ENCODE peak calls at places on chromosomes 16 and 17, in eight cellular contexts. V, R, N, T, D, S, I and L are unnamed samples.

GRCh38 chr16:31274831-31275816 is 15.3 kb downstream of the ITGAM start:
- DNase-seq in S (peak), D (no peak), T (no peak), R (no peak), N (no peak), I (no peak), V (no peak), L (peak)

GRCh38 chr16:12170103-12171025 is 193.8 kb downstream of the SNX29 start:
- DNase-seq in S (no peak), R (no peak), I (no peak), V (no peak), D (no peak), T (peak), N (no peak), L (no peak)

GRCh38 chr17:76968707-76969597 is 100.7 kb downstream of the MGAT5B start:
- DNase-seq in R (no peak), S (no peak), D (peak), I (peak), V (peak), T (peak), N (no peak), L (no peak)

GRCh38 chr17:20074489-20074888 is 65.3 kb downstream of the SPECC1 start:
- DNase-seq in S (no peak), D (no peak), V (no peak), T (no peak), N (no peak), R (no peak), I (no peak), L (no peak)

GRCh38 chr17:81457396-81457795 is 55.2 kb downstream of the ACTG1 start:
- DNase-seq in T (no peak), S (no peak), V (no peak), R (no peak), I (no peak), N (no peak), D (no peak), L (no peak)

GRCh38 chr16:23905027-23905426 is 69.2 kb downstream of the PRKCB start:
- DNase-seq in S (peak), N (peak), R (no peak), V (peak), D (peak), T (peak), I (peak), L (peak)

GRCh38 chr17:78485416-78486168 is 91.6 kb downstream of the DNAH17 start:
- DNase-seq in R (no peak), S (no peak), I (no peak), D (no peak), N (no peak), T (no peak), V (no peak), L (no peak)

GRCh38 chr16:19765860-19766553 is 47.9 kb downstream of the IQCK start:
- DNase-seq in N (no peak), R (peak), D (no peak), T (peak), I (no peak), V (no peak), S (no peak), L (no peak)

GRCh38 chr17:72498671-72499210 is 377.9 kb downstream of the SOX9 start:
- DNase-seq in D (no peak), R (no peak), I (peak), S (no peak), V (no peak), N (no peak), T (no peak), L (no peak)

GRCh38 chr17:77801545-77802332 is 156.8 kb upstream of the TNRC6C start:
- DNase-seq in V (no peak), N (no peak), S (no peak), I (no peak), D (no peak), R (no peak), T (no peak), L (no peak)

GRCh38 chr17:6269474-6269873 is 165.4 kb downstream of the AIPL1 start:
- DNase-seq in D (peak), R (no peak), I (peak), V (peak), N (no peak), T (peak), S (no peak), L (no peak)

GRCh38 chr17:17935321-17936271 is 36.6 kb downstream of the TOM1L2 start:
- DNase-seq in S (no peak), D (peak), T (peak), V (no peak), I (peak), R (no peak), N (peak), L (no peak)

GRCh38 chr17:80319262-80319998 is 58.8 kb downstream of the RNF213 start:
- DNase-seq in N (no peak), S (no peak), T (no peak), V (no peak), D (no peak), I (no peak), R (no peak), L (no peak)

GRCh38 chr17:30344283-30345088 is 10.6 kb upstream of the TMIGD1 start:
- DNase-seq in N (peak), R (no peak), I (peak), S (no peak), D (peak), T (peak), V (peak), L (no peak)

GRCh38 chr17:30237296-30238002 is 2.0 kb upstream of the SLC6A4 start:
- DNase-seq in R (no peak), D (no peak), N (no peak), V (no peak), S (no peak), T (no peak), I (no peak), L (no peak)

GRCh38 chr17:10105513-10106001 is 92.8 kb downstream of the GAS7 start:
- DNase-seq in N (peak), T (peak), V (peak), R (no peak), I (no peak), D (peak), S (peak), L (no peak)

GRCh38 chr16:47905771-47906170 is 250.0 kb downstream of the ABCC12 start:
- DNase-seq in D (peak), N (no peak), I (peak), R (no peak), S (peak), V (no peak), T (no peak), L (no peak)

GRCh38 chr17:69567130-69567529 is 152.6 kb downstream of the MAP2K6 start:
- DNase-seq in R (no peak), N (no peak), V (peak), I (peak), T (no peak), D (peak), S (no peak), L (no peak)

DNA sequence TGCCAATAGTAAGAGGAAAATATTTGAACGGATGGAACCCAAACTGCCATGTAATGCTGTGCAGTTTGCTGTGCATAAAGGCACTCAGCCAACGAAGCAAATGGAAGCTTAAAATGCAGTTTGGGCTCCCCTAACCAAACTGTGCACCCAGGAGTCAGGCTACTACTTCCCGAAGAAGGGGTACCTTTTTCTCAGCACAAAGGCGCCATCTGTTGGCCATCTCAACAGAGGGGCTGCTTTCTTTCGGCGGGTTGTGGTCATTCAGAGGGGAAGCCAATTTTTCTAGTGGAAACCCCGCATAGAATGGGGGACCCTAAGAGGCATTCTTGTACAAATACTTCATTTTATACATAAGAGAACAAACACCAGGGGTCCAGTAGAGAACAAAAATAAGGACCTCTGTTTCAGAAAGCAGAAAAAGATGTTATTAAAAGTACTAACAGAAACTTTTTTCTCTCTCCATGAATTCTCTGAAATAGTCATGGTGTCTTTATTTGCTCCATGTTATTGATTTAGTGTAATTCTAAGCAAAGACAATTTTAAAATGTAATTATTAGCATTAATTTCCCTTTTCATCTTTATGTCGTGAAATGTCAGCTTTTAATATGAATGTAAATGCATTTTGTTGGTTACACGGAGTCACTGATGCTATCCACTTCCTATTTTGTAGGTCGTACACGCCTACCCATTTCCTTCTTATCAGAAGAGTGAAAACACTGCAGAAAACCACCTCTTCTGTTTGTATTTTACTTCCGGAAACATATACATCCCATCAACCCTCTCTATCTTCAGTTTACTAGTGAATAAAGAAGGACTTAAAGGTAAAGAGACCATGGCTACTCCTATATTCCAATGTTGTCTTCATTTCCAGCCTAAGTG is 453.3 kb downstream of the KCNJ2 start:
- DNase-seq in R (no peak), T (peak), D (peak), S (no peak), I (peak), V (peak), N (no peak), L (no peak)
- TF ChIP-seq CTCF in R (no peak), T (peak), D (peak), S (peak), I (peak), V (peak), N (peak), L (peak)

GRCh38 chr16:73323880-73324279 is 276.0 kb upstream of the ZFHX3 start:
- DNase-seq in N (no peak), D (no peak), T (no peak), R (no peak), S (no peak), V (no peak), I (no peak), L (no peak)

GRCh38 chr16:73326770-73327470 is 279.0 kb upstream of the ZFHX3 start:
- DNase-seq in V (no peak), I (no peak), D (no peak), R (no peak), S (no peak), N (no peak), T (peak), L (no peak)

GRCh38 chr16:73326221-73326620 is 278.3 kb upstream of the ZFHX3 start:
- DNase-seq in D (no peak), T (no peak), V (no peak), R (no peak), S (no peak), N (no peak), I (no peak), L (no peak)

DNA sequence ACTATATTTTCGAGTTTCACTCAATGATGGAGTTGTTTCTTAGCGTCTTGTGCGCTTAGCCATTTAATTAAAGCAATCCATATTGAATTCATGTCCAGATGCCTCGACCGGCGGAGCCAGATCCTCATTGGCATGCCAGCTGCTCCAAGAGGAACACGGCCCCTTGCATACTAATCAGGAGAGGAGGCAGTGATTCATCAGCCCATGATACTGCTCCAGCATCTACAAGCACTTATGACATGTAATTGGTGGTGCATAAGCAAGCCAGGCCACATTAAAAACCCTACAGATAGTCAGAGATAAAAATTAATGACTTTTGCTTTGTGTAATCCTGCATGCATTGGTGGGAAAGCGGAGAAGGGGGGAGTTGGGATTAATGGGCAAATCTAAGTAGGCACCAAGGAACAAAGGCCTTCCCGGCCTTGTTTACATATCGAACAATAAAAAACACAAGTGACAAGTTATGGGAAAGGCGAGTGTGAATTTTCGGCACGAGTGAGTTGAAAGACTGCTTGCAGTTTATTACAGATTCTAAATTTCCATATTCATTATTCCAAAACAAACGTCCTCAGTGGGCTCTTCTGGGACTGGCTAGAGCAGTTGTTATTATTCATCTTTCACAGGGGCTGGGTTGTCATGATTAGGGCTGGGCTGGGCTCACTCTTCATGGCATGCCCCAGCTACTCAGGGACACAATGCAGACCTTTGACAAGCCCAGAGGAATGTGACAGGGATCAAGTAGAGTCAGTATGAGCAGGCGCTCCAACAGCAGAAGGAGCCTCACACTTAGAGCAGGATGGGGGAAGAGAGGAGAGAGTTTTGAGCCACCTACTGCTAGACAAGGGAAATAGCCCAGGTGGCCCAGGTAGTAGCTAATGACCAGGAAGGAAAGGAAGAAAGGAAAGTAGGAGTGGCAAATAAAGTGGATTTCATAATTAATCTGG is 281.7 kb upstream of the ZFHX3 start:
- DNase-seq in R (no peak), V (peak), S (no peak), N (no peak), T (no peak), I (no peak), D (no peak), L (no peak)
- TF ChIP-seq CTCF in R (no peak), V (no peak), S (no peak), N (no peak), T (no peak), I (no peak), D (no peak), L (no peak)

DNA sequence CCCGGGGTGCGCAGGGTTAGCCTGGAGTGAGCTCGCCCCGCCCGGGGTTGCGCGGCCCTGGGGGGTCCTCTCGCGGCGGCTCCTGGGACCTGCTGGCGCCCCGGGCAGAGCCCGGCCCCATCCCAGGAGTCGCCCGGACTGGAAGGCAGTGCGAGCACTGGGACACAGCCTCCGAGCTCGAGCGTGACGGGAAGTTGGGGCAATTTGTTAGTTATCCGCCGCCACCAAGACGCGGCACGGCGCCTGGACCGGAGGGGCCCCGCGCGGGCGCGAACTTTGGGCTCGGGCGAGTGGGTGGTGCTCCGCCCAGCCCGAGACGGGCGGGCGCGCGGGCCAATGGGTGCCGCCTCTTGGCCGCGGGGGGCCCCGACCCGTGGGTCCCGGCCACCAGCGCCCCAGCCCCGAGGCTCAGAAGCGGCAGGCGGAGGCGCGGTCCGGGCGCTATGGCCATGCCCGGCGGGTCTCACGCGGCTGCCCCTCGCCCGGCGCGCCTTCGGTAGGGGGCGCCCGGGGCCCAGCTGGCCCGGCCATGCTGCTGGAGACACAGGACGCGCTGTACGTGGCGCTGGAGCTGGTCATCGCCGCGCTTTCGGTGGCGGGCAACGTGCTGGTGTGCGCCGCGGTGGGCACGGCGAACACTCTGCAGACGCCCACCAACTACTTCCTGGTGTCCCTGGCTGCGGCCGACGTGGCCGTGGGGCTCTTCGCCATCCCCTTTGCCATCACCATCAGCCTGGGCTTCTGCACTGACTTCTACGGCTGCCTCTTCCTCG is at the start of gene ADORA2B:
- DNase-seq in I (peak), V (peak), D (peak), N (no peak), R (no peak), T (peak), S (no peak), L (peak)
- TF ChIP-seq CTCF in I (peak), V (peak), D (peak), N (peak), R (peak), T (peak), S (peak), L (peak)

GRCh38 chr16:4755687-4756086 is 11.3 kb downstream of the ZNF500 start:
- DNase-seq in I (no peak), R (no peak), D (no peak), T (no peak), V (no peak), S (no peak), N (no peak), L (no peak)

GRCh38 chr16:4762205-4762604 is 4.8 kb downstream of the ZNF500 start:
- DNase-seq in R (no peak), T (no peak), D (no peak), N (no peak), V (no peak), S (no peak), I (no peak), L (no peak)

GRCh38 chr16:4765511-4766474 is 1.2 kb downstream of the ZNF500 start:
- DNase-seq in S (no peak), V (no peak), N (no peak), D (no peak), T (no peak), R (no peak), I (no peak), L (no peak)

GRCh38 chr16:4763791-4764190 is 3.2 kb downstream of the ZNF500 start:
- DNase-seq in V (no peak), T (no peak), R (no peak), D (peak), I (no peak), N (no peak), S (no peak), L (no peak)

GRCh38 chr16:4760221-4760910 is 6.6 kb downstream of the ZNF500 start:
- DNase-seq in T (no peak), N (no peak), S (no peak), I (no peak), V (no peak), R (no peak), D (no peak), L (no peak)
- TF ChIP-seq CTCF in T (no peak), N (no peak), S (no peak), I (no peak), V (no peak), R (no peak), D (no peak), L (no peak)

DNA sequence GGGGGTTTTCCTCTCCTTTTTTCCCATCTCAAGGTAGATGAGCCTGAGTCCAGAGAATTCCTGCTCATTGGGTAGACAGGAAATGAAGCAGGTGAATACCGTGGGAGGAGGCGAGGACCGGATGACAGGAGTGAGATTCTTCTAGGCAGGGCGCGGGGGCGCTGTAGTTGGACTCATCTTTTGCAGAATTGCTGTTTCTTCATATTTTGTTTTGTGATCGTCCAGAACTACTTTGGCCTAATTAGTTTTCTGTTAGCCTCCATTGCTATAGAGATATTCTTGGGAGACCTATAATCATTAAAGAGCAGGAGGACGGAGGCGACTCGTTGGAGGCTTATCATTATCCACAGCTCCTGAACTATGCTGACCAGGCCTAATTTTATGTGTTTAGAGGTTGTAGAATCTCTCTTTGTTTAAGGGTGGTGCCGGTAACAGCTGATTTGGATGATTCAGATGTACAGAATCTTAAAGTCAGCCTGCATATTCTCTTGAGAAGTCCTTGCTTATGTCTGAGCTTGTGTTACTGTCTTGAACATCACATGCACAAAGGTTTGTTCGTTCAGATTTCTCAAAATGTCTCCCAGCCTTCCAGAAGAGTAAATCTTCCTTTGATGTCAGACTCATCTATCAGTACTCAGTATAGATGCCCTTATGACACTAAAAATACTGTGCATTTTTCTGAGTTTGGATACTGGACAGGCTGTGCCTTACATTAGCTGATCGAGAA is 741 bp downstream of the ATP6V0A1 start:
- DNase-seq in N (no peak), D (peak), S (no peak), T (peak), R (no peak), V (peak), I (no peak), L (no peak)
- TF ChIP-seq CTCF in N (peak), D (peak), S (peak), T (peak), R (no peak), V (peak), I (no peak), L (peak)

GRCh38 chr17:16106161-16106891 is 106.7 kb downstream of the TTC19 start:
- DNase-seq in T (peak), V (no peak), R (no peak), D (peak), I (no peak), N (no peak), S (no peak), L (no peak)

GRCh38 chr17:16104189-16104588 is 104.6 kb downstream of the TTC19 start:
- DNase-seq in R (no peak), S (no peak), N (no peak), D (no peak), T (no peak), V (no peak), I (no peak), L (no peak)

GRCh38 chr17:16101440-16101839 is 101.8 kb downstream of the TTC19 start:
- DNase-seq in D (no peak), S (no peak), V (no peak), T (no peak), N (no peak), I (no peak), R (no peak), L (no peak)

GRCh38 chr17:16100737-16101400 is 101.2 kb downstream of the TTC19 start:
- DNase-seq in V (no peak), T (peak), I (peak), R (no peak), D (peak), S (no peak), N (no peak), L (no peak)
- TF ChIP-seq CTCF in V (peak), T (no peak), I (peak), R (no peak), D (peak), S (no peak), N (no peak), L (no peak)